ENCODE peak calls at places on chromosomes 12 and 14, in nine cellular contexts. X is LNCaP clone FGC, C is hepatocyte, N is fibroblast of the aortic adventitia, U is bronchial epithelial cell, L is H1, K is PC-3, I is A549, P is coronary artery. W is an unnamed sample.

GRCh38 chr12:71438670-71439361 is 782 bp upstream of the LGR5 start:
- DNase-seq in X (no peak), C (peak; percentile 23), N (peak; percentile 26), U (peak; percentile 34), L (no peak), K (peak; percentile 35), I (no peak), P (no peak), W (peak; percentile 8)

GRCh38 chr12:88691811-88692210 is 111.5 kb upstream of the KITLG start:
- DNase-seq in X (no peak), C (no peak), N (peak; percentile 18), U (peak; percentile 10), L (no peak), K (no peak), I (no peak), P (no peak), W (no peak)

GRCh38 chr12:127893875-127894635 is 372.9 kb upstream of the TMEM132C start:
- DNase-seq in X (no peak), C (no peak), N (peak; percentile 33), U (no peak), L (peak; percentile 10), K (peak; percentile 53), I (no peak), P (no peak), W (no peak)

GRCh38 chr12:120356567-120357030 is 12.4 kb downstream of the MSI1 start:
- DNase-seq in X (peak; percentile 22), C (peak; percentile 90), N (peak; percentile 76), U (peak; percentile 82), L (peak; percentile 80), K (peak; percentile 85), I (peak; percentile 98), P (peak; percentile 76), W (peak; percentile 88)

GRCh38 chr14:44112774-44113460 is 394.2 kb downstream of the FSCB start:
- DNase-seq in X (no peak), C (no peak), N (no peak), U (peak; percentile 60), L (no peak), K (peak; percentile 2), I (no peak), P (no peak), W (peak; percentile 77)

GRCh38 chr14:101033446-101034165 is 130.1 kb upstream of the RTL1 start:
- DNase-seq in X (no peak), C (no peak), N (no peak), U (no peak), L (no peak), K (no peak), I (no peak), P (peak; percentile 58), W (no peak)

GRCh38 chr14:79369359-79370332 is 841.7 kb downstream of the DIO2 start:
- DNase-seq in X (no peak), C (peak; percentile 72), N (peak; percentile 95), U (peak; percentile 98), L (no peak), K (peak; percentile 90), I (peak; percentile 35), P (no peak), W (peak; percentile 92)

GRCh38 chr14:24368215-24368561 is 204 bp downstream of the NFATC4 start:
- DNase-seq in X (no peak), C (peak; percentile 40), N (no peak), U (no peak), L (no peak), K (no peak), I (no peak), P (no peak), W (no peak)

GRCh38 chr14:71932229-71932951 is at the start of gene RGS6:
- DNase-seq in X (no peak), C (peak; percentile 88), N (no peak), U (peak; percentile 34), L (peak; percentile 72), K (peak; percentile 72), I (no peak), P (no peak), W (peak; percentile 75)

GRCh38 chr14:69153848-69154208 is 909 bp upstream of the DCAF5 start:
- DNase-seq in X (no peak), C (peak; percentile 52), N (peak; percentile 47), U (no peak), L (no peak), K (no peak), I (no peak), P (no peak), W (peak; percentile 15)

GRCh38 chr14:99734406-99735051 is 50.4 kb downstream of the CYP46A1 start:
- DNase-seq in X (no peak), C (no peak), N (no peak), U (no peak), L (no peak), K (no peak), I (no peak), P (peak; percentile 71), W (no peak)

GRCh38 chr14:71956920-71957563 is 24.8 kb downstream of the RGS6 start:
- DNase-seq in X (no peak), C (no peak), N (no peak), U (no peak), L (no peak), K (no peak), I (no peak), P (no peak), W (peak; percentile 20)

GRCh38 chr12:81610955-81611889 is 147.9 kb downstream of the PPFIA2 start:
- DNase-seq in X (no peak), C (peak; percentile 23), N (peak; percentile 2), U (peak; percentile 3), L (no peak), K (peak; percentile 17), I (peak; percentile 3), P (no peak), W (peak; percentile 28)

GRCh38 chr12:58099476-58099875 is 158.1 kb downstream of the ATP23 start:
- DNase-seq in X (no peak), C (no peak), N (no peak), U (no peak), L (no peak), K (no peak), I (no peak), P (no peak), W (no peak)

GRCh38 chr14:75158843-75159614 is 17.4 kb downstream of the TMED10 start:
- DNase-seq in X (no peak), C (no peak), N (no peak), U (peak; percentile 35), L (no peak), K (no peak), I (no peak), P (no peak), W (peak; percentile 50)

DNA sequence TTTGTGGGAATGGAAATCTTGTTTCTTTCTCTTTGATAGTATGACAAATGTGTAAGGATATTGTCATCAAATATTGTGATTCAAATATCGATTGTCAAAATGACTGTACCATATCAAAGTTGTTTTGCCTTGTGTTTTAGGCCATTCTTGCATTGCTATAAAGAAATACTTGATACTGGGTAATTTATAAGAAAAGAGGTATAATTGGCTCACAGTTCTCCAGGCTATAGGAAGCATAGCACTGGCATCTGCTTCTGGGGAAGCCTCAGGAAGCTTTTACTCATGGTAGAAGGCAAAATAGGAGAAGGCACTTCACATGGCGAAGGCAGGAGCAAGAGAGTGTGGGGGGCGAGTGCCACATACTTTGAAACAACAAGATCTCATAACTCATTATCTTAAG is 7.8 kb downstream of the TRMT5 start:
- DNase-seq in X (no peak), C (no peak), N (no peak), U (no peak), L (no peak), K (no peak), I (no peak), P (no peak), W (no peak)
- TF ChIP-seq CTCF in X (no peak), C (no peak), N (no peak), U (no peak), L (no peak), K (no peak), I (no peak), P (no peak), W (no peak)

DNA sequence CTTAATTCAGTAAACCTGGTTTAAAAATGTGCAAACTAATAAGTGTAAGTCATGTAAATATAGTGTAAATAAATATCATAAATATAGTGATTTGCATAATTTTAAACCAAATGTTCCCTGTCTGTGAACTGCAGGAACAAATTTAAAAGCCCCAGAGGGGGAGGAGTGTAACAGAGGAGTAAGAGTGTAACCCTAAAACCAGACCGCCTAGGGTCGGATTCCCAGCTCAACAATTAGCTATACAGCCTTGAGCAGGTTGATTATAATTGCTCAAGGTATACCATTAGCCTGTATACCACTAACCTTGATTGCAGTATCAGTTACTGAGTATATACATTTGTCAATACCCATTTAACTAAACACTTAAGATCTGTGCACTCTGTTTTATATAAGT is 218.4 kb downstream of the ADAMTS20 start:
- DNase-seq in X (no peak), C (no peak), N (no peak), U (no peak), L (no peak), K (no peak), I (no peak), P (no peak), W (no peak)
- H3K4me3 ChIP-seq in X (no peak overlapping the region), C (no peak overlapping the region), N (no peak overlapping the region), U (no peak overlapping the region), L (no peak overlapping the region), K (no peak overlapping the region), I (no peak overlapping the region), P (no peak overlapping the region), W (no peak overlapping the region)

GRCh38 chr14:88597601-88598000 is 34.8 kb downstream of the ZC3H14 start:
- DNase-seq in X (no peak), C (no peak), N (no peak), U (no peak), L (no peak), K (no peak), I (no peak), P (no peak), W (no peak)
- TF ChIP-seq CTCF in X (no peak), C (no peak), N (no peak), U (no peak), L (no peak), K (no peak), I (no peak), P (no peak), W (no peak)

GRCh38 chr12:94172031-94172430 is 23.7 kb downstream of the PLXNC1 start:
- DNase-seq in X (no peak), C (no peak), N (no peak), U (no peak), L (no peak), K (peak; percentile 56), I (no peak), P (no peak), W (peak; percentile 40)

GRCh38 chr12:94171595-94171930 is 23.2 kb downstream of the PLXNC1 start:
- DNase-seq in X (no peak), C (no peak), N (no peak), U (peak; percentile 13), L (no peak), K (no peak), I (no peak), P (no peak), W (no peak)

GRCh38 chr12:94173660-94174265 is 25.4 kb downstream of the PLXNC1 start:
- DNase-seq in X (no peak), C (no peak), N (no peak), U (no peak), L (no peak), K (no peak), I (no peak), P (no peak), W (no peak)

GRCh38 chr12:94174576-94174975 is 26.2 kb downstream of the PLXNC1 start:
- DNase-seq in X (no peak), C (no peak), N (no peak), U (no peak), L (no peak), K (no peak), I (no peak), P (no peak), W (no peak)

DNA sequence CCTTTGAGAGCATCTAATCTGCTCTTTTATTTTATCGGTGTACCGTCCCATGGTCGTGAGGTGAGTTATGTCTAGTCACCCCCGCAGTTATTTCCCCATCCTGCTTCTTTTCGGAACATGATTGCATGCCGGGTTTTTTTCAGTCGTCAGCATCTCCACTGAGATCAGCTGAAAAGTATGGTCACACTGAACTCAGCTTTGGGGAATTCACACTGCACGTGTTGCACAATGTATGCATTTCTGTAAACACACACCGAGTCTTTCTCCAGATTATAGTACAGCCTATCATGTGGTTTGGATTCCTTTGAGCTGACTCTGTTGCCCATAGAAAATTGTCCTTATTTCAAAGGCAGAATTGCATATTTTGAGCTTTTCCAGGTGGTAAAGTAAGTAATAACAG is 24.6 kb downstream of the PLXNC1 start:
- DNase-seq in X (no peak), C (peak; percentile 85), N (peak; percentile 87), U (peak; percentile 79), L (no peak), K (peak; percentile 60), I (no peak), P (no peak), W (peak; percentile 81)
- H3K4me3 ChIP-seq in X (no peak overlapping the region), C (no peak overlapping the region), N (no peak overlapping the region), U (no peak overlapping the region), L (no peak overlapping the region), K (no peak overlapping the region), I (no peak overlapping the region), P (no peak overlapping the region), W (no peak overlapping the region)

W was measured in epithelial cell of esophagus.